ENCODE peak calls at places on chromosomes 11 and 22, in six cellular contexts. L, B, V, A, D and P are unnamed samples.

GRCh38 chr11:612201-612960 is 3.4 kb downstream of the IRF7 start:
- DNase-seq in L (peak), B (no peak), V (no peak), A (no peak), D (no peak), P (no peak)

GRCh38 chr11:31443802-31444201 is 65.6 kb downstream of the IMMP1L start:
- DNase-seq in L (no peak), B (no peak), V (no peak), A (no peak), D (no peak), P (no peak)

GRCh38 chr11:76206327-76207081 is at the start of gene WNT11:
- DNase-seq in L (peak), B (no peak), V (peak), A (peak), D (no peak), P (peak)

GRCh38 chr22:41911292-41911611 is 3.6 kb downstream of the SHISA8 start:
- DNase-seq in L (no peak), B (no peak), V (no peak), A (no peak), D (no peak), P (no peak)

GRCh38 chr11:26442131-26442530 is 110.2 kb downstream of the ANO3 start:
- DNase-seq in L (peak), B (no peak), V (no peak), A (no peak), D (no peak), P (no peak)

GRCh38 chr11:44916797-44917196 is 33.9 kb downstream of the TP53I11 start:
- DNase-seq in L (no peak), B (no peak), V (no peak), A (no peak), D (no peak), P (no peak)

GRCh38 chr11:122189259-122189658 is 73.2 kb upstream of the BLID start:
- DNase-seq in L (peak), B (no peak), V (no peak), A (no peak), D (no peak), P (no peak)

GRCh38 chr11:69121021-69121420 is 34.7 kb upstream of the SMIM38 start:
- DNase-seq in L (no peak), B (no peak), V (no peak), A (no peak), D (no peak), P (no peak)

GRCh38 chr11:134956461-134957209 is 544.6 kb upstream of the B3GAT1 start:
- DNase-seq in L (no peak), B (no peak), V (no peak), A (no peak), D (no peak), P (no peak)

GRCh38 chr22:20137113-20137512 is 5.5 kb downstream of the ZDHHC8 start:
- DNase-seq in L (no peak), B (no peak), V (no peak), A (no peak), D (no peak), P (no peak)

GRCh38 chr22:35346596-35347220 is 34.2 kb upstream of the HMOX1 start:
- DNase-seq in L (no peak), B (no peak), V (no peak), A (peak), D (no peak), P (no peak)

GRCh38 chr11:67484847-67485311 is 2.1 kb downstream of the AIP start:
- DNase-seq in L (no peak), B (no peak), V (no peak), A (peak), D (peak), P (no peak)

GRCh38 chr22:25062378-25063095 is 110.0 kb downstream of the KIAA1671 start:
- DNase-seq in L (no peak), B (peak), V (no peak), A (no peak), D (peak), P (no peak)